ENCODE peak calls at places on chromosome 21, in nine cellular contexts. E, Y, T, P, G, Q, K, D and W are unnamed samples.
A peak's percentile ranks its signal among the peaks of the same experiment; 100 is the strongest.

GRCh38 chr21:30408782-30409494 is 13.1 kb downstream of the KRTAP13-1 start:
- DNase-seq in E (no peak), D (no peak), G (no peak), T (no peak), P (peak; percentile 87), Q (no peak), Y (peak; percentile 42), K (peak; percentile 8), W (peak; percentile 54)

GRCh38 chr21:17903029-17903806 is 84.1 kb upstream of the C21orf91 start:
- DNase-seq in P (no peak), T (no peak), Q (peak; percentile 49), D (no peak), E (no peak), Y (no peak), G (no peak), K (no peak), W (no peak)

GRCh38 chr21:32516729-32517649 is 68.3 kb downstream of the TCP10L start:
- DNase-seq in E (no peak), Y (peak; percentile 68), P (no peak), T (no peak), Q (peak; percentile 99), K (no peak), G (peak; percentile 41), D (no peak), W (no peak)

GRCh38 chr21:33028271-33028670 is 2.5 kb downstream of the OLIG2 start:
- DNase-seq in Q (no peak), D (no peak), K (no peak), Y (no peak), P (no peak), E (no peak), T (no peak), G (no peak), W (no peak)

GRCh38 chr21:31143021-31143420 is 104.7 kb upstream of the KRTAP19-8 start:
- DNase-seq in D (no peak), G (no peak), P (no peak), Y (no peak), T (no peak), E (no peak), K (no peak), Q (peak; percentile 2), W (no peak)

GRCh38 chr21:25801217-25802015 is 66.6 kb downstream of the GABPA start:
- DNase-seq in Y (peak; percentile 78), K (peak; percentile 87), E (peak; percentile 55), P (peak; percentile 93), T (peak; percentile 59), G (peak; percentile 61), Q (peak; percentile 76), D (peak; percentile 93), W (peak; percentile 86)

GRCh38 chr21:31750843-31751242 is 18.9 kb upstream of the SCAF4 start:
- DNase-seq in E (no peak), Y (no peak), P (no peak), D (no peak), G (no peak), K (peak; percentile 13), Q (peak; percentile 56), T (no peak), W (no peak)

GRCh38 chr21:30189763-30190162 is 23.2 kb upstream of the CLDN17 start:
- DNase-seq in Y (no peak), P (no peak), G (no peak), K (no peak), E (no peak), T (no peak), D (no peak), Q (no peak), W (no peak)

GRCh38 chr21:29297483-29298347 is 1.0 kb upstream of the BACH1 start:
- DNase-seq in Y (no peak), D (peak; percentile 16), G (no peak), K (no peak), E (no peak), Q (no peak), P (no peak), T (no peak), W (peak; percentile 21)

GRCh38 chr21:40616377-40616704 is 230.6 kb downstream of the DSCAM start:
- DNase-seq in Y (no peak), Q (no peak), P (no peak), K (no peak), T (no peak), D (peak; percentile 1), G (no peak), E (no peak), W (no peak)

GRCh38 chr21:32921632-32922230 is 104.0 kb upstream of the OLIG2 start:
- DNase-seq in K (peak; percentile 42), Y (no peak), T (no peak), P (peak; percentile 64), E (no peak), G (no peak), Q (peak; percentile 10), D (peak; percentile 35), W (peak; percentile 40)

GRCh38 chr21:18023099-18023498 is 203.9 kb upstream of the C21orf91 start:
- DNase-seq in P (no peak), E (no peak), G (no peak), D (no peak), T (no peak), Q (no peak), K (no peak), Y (no peak), W (no peak)

GRCh38 chr21:30138483-30138882 is 28.1 kb downstream of the CLDN17 start:
- DNase-seq in P (no peak), T (no peak), K (no peak), G (no peak), Q (no peak), D (no peak), E (no peak), Y (no peak), W (no peak)

GRCh38 chr21:34019402-34019801 is 54.0 kb upstream of the MRPS6 start:
- DNase-seq in T (no peak), G (no peak), D (no peak), K (no peak), Q (no peak), Y (no peak), E (no peak), P (no peak), W (no peak)

GRCh38 chr21:29334717-29335428 is 36.2 kb downstream of the BACH1 start:
- DNase-seq in Y (no peak), K (no peak), E (no peak), Q (peak; percentile 78), D (no peak), T (no peak), P (no peak), G (no peak), W (no peak)

GRCh38 chr21:32328595-32328994 is 29.9 kb downstream of the MRAP start:
- DNase-seq in Y (no peak), Q (peak; percentile 64), G (no peak), K (no peak), T (no peak), E (no peak), D (peak; percentile 30), P (no peak), W (no peak)

GRCh38 chr21:46222436-46223116 is 6.0 kb downstream of the LSS start:
- DNase-seq in D (no peak), P (peak; percentile 10), Q (no peak), G (no peak), K (no peak), E (no peak), T (no peak), Y (no peak), W (no peak)

GRCh38 chr21:24456358-24456757 is 1150.9 kb downstream of the MRPL39 start:
- DNase-seq in G (no peak), Q (no peak), Y (no peak), K (no peak), E (no peak), P (no peak), T (no peak), D (no peak), W (no peak)

GRCh38 chr21:42376338-42376982 is 10.1 kb upstream of the TFF1 start:
- DNase-seq in T (no peak), K (peak; percentile 77), Q (no peak), P (no peak), G (no peak), Y (no peak), D (no peak), E (no peak), W (peak; percentile 65)
- TF ChIP-seq POLR2A in T (no peak), K (no peak), Q (no peak), P (no peak), G (no peak), Y (no peak), D (no peak), E (no peak), W (peak; percentile 30)

DNA sequence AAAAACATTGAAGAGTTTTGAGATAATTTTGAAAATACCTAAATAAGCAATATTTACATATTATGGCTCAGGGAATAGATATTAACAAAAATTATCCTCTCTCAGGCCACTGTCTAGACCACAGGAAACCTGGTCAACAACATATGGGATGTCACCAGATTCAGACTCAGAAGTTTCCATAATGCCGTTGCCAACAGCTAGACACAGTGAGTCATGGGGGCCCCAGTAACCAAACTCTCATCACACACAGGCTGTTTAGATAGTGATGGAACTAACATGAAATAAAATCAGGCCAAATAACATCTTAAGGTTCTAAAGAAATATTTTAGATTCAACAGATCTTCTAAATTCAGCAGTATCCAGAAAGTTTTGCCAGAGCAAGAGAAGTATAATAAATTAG is 681.7 kb upstream of the ADAMTS5 start:
- DNase-seq in D (no peak), E (no peak), Y (no peak), Q (peak; percentile 90), P (no peak), T (no peak), G (no peak), K (no peak), W (no peak)
- H3K27ac ChIP-seq in D (no peak overlapping the region), E (no peak overlapping the region), Y (no peak overlapping the region), Q (peak overlapping the region; percentile 21), P (no peak overlapping the region), T (no peak overlapping the region), G (no peak overlapping the region), K (no peak overlapping the region), W (no peak overlapping the region)

GRCh38 chr21:39348355-39349210 is at the start of gene HMGN1:
- DNase-seq in Q (peak; percentile 86), Y (peak; percentile 89), P (peak; percentile 90), E (peak; percentile 93), G (peak; percentile 82), T (peak; percentile 24), K (peak; percentile 99), D (peak; percentile 86), W (peak; percentile 88)
- TF ChIP-seq POLR2A in Q (peak; percentile 85), Y (peak; percentile 31), P (no peak), E (peak; percentile 77), G (peak; percentile 79), T (peak; percentile 84), K (peak; percentile 60), D (peak; percentile 55), W (peak; percentile 53)

DNA sequence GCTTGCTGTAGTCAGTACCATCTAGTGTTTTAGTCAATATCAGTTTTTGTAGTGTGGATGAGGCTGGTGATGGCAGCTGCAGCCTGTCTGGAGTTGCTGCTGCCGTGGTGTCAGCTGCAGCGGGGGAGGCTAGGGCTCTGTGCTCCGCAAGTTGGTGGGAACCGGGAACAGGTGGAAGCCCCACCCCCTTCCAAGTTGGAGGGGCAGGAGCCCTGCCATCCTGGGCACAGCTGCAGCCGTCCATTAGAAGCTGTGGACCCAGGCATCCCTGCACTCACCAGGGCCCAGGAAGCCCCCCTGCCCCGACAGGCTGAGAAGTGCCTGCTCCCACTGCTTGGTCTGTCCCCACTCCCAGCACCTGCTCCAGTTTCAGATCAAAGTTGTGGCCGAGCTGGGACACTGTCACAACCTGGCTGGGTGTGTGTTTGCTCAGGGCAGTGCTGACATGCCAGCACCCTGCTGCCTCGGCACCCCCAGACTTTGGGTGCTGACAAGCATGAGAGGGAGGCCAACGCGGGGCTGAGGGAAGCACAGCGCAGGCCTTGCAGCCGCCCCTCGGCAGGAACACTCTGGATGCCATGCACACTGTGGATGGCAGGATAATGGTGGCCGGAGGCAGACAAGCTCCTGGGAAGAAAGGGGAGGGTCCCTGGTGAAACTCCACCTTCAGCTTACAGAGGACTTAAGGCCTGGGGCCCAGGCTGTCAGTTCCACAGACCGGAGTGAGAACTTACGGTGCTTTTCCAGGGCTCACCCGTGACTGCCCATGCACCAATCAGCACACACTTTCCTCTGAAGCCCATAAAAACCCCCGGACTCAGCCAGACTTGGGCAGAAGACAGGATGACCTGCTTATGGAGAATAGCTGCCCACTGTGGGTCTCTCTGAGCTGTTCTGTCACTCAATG is 86.9 kb downstream of the ADARB1 start:
- DNase-seq in K (no peak), E (no peak), Y (no peak), P (peak; percentile 3), G (no peak), T (no peak), D (no peak), Q (no peak), W (no peak)
- H3K27ac ChIP-seq in K (no peak overlapping the region), E (no peak overlapping the region), Y (no peak overlapping the region), P (no peak overlapping the region), G (no peak overlapping the region), T (no peak overlapping the region), D (no peak overlapping the region), Q (no peak overlapping the region), W (no peak overlapping the region)